ENCODE peak calls at places on chromosomes 12 and 14, in six cellular contexts. One of them, this sample, is unnamed.

GRCh38 chr12:15851919-15852318 is 30.3 kb upstream of the STRAP start:
- DNase-seq in heart right ventricle: no peak
- DNase-seq in Calu3: no peak
- DNase-seq in stimulated activated CD8-positive, alpha-beta memory T cell treated with anti-CD3 and anti-CD28 coated beads, Interleukin-2, amount 100 ng/mL, for 1 hour: no peak
- DNase-seq in GM10248: no peak
- DNase-seq in globus pallidus: no peak
- DNase-seq in this sample: no peak

GRCh38 chr14:72625689-72626088 is 268.2 kb downstream of the DPF3 start:
- DNase-seq in heart right ventricle: no peak
- DNase-seq in globus pallidus: no peak
- DNase-seq in Calu3: no peak
- DNase-seq in stimulated activated CD8-positive, alpha-beta memory T cell treated with anti-CD3 and anti-CD28 coated beads, Interleukin-2, amount 100 ng/mL, for 1 hour: no peak
- DNase-seq in GM10248: no peak
- DNase-seq in this sample: no peak

GRCh38 chr12:95201056-95201670 is 16.1 kb downstream of the FGD6 start:
- DNase-seq in GM10248: no peak
- DNase-seq in Calu3: no peak
- DNase-seq in globus pallidus: no peak
- DNase-seq in stimulated activated CD8-positive, alpha-beta memory T cell treated with anti-CD3 and anti-CD28 coated beads, Interleukin-2, amount 100 ng/mL, for 1 hour: no peak
- DNase-seq in heart right ventricle: no peak
- DNase-seq in this sample: no peak

GRCh38 chr12:49874142-49874897 is 29.4 kb downstream of the FAIM2 start:
- DNase-seq in heart right ventricle: no peak
- DNase-seq in Calu3: no peak
- DNase-seq in stimulated activated CD8-positive, alpha-beta memory T cell treated with anti-CD3 and anti-CD28 coated beads, Interleukin-2, amount 100 ng/mL, for 1 hour: no peak
- DNase-seq in globus pallidus: peak; percentile 78
- DNase-seq in GM10248: no peak
- DNase-seq in this sample: no peak

GRCh38 chr12:121515615-121516014 is 65.2 kb downstream of the KDM2B start:
- DNase-seq in GM10248: no peak
- DNase-seq in globus pallidus: no peak
- DNase-seq in heart right ventricle: no peak
- DNase-seq in Calu3: no peak
- DNase-seq in stimulated activated CD8-positive, alpha-beta memory T cell treated with anti-CD3 and anti-CD28 coated beads, Interleukin-2, amount 100 ng/mL, for 1 hour: no peak
- DNase-seq in this sample: no peak

GRCh38 chr14:77039285-77040058 is 11.0 kb upstream of the IRF2BPL start:
- DNase-seq in GM10248: no peak
- DNase-seq in stimulated activated CD8-positive, alpha-beta memory T cell treated with anti-CD3 and anti-CD28 coated beads, Interleukin-2, amount 100 ng/mL, for 1 hour: no peak
- DNase-seq in heart right ventricle: no peak
- DNase-seq in globus pallidus: peak; percentile 77
- DNase-seq in Calu3: no peak
- DNase-seq in this sample: no peak

GRCh38 chr12:16523570-16524331 is 82.2 kb downstream of the LMO3 start:
- DNase-seq in heart right ventricle: no peak
- DNase-seq in Calu3: no peak
- DNase-seq in GM10248: no peak
- DNase-seq in globus pallidus: no peak
- DNase-seq in stimulated activated CD8-positive, alpha-beta memory T cell treated with anti-CD3 and anti-CD28 coated beads, Interleukin-2, amount 100 ng/mL, for 1 hour: no peak
- DNase-seq in this sample: no peak

GRCh38 chr12:62259311-62259992 is 752 bp upstream of the USP15 start:
- DNase-seq in stimulated activated CD8-positive, alpha-beta memory T cell treated with anti-CD3 and anti-CD28 coated beads, Interleukin-2, amount 100 ng/mL, for 1 hour: no peak
- DNase-seq in GM10248: no peak
- DNase-seq in globus pallidus: no peak
- DNase-seq in Calu3: no peak
- DNase-seq in heart right ventricle: no peak
- DNase-seq in this sample: peak; percentile 53

GRCh38 chr12:101941306-101942000 is 64.1 kb downstream of the DRAM1 start:
- DNase-seq in stimulated activated CD8-positive, alpha-beta memory T cell treated with anti-CD3 and anti-CD28 coated beads, Interleukin-2, amount 100 ng/mL, for 1 hour: no peak
- DNase-seq in GM10248: peak; percentile 55
- DNase-seq in Calu3: no peak
- DNase-seq in globus pallidus: no peak
- DNase-seq in heart right ventricle: no peak
- DNase-seq in this sample: no peak

GRCh38 chr12:115916910-115917668 is 360.4 kb downstream of the MED13L start:
- DNase-seq in globus pallidus: no peak
- DNase-seq in heart right ventricle: peak; percentile 68
- DNase-seq in stimulated activated CD8-positive, alpha-beta memory T cell treated with anti-CD3 and anti-CD28 coated beads, Interleukin-2, amount 100 ng/mL, for 1 hour: peak; percentile 58
- DNase-seq in GM10248: peak; percentile 81
- DNase-seq in Calu3: peak; percentile 91
- DNase-seq in this sample: peak; percentile 38

GRCh38 chr12:48973992-48974673 is 2.6 kb upstream of the WNT10B start:
- DNase-seq in globus pallidus: no peak
- DNase-seq in GM10248: peak; percentile 63
- DNase-seq in heart right ventricle: peak; percentile 65
- DNase-seq in stimulated activated CD8-positive, alpha-beta memory T cell treated with anti-CD3 and anti-CD28 coated beads, Interleukin-2, amount 100 ng/mL, for 1 hour: no peak
- DNase-seq in Calu3: peak; percentile 31
- DNase-seq in this sample: no peak

GRCh38 chr12:49813131-49813530 is 15.1 kb downstream of the NCKAP5L start:
- DNase-seq in stimulated activated CD8-positive, alpha-beta memory T cell treated with anti-CD3 and anti-CD28 coated beads, Interleukin-2, amount 100 ng/mL, for 1 hour: no peak
- DNase-seq in GM10248: no peak
- DNase-seq in globus pallidus: no peak
- DNase-seq in heart right ventricle: no peak
- DNase-seq in Calu3: no peak
- DNase-seq in this sample: no peak

GRCh38 chr12:48454675-48455074 is 17.7 kb upstream of the ANP32D start:
- DNase-seq in globus pallidus: no peak
- DNase-seq in stimulated activated CD8-positive, alpha-beta memory T cell treated with anti-CD3 and anti-CD28 coated beads, Interleukin-2, amount 100 ng/mL, for 1 hour: no peak
- DNase-seq in GM10248: no peak
- DNase-seq in heart right ventricle: no peak
- DNase-seq in Calu3: no peak
- DNase-seq in this sample: no peak

GRCh38 chr12:53413485-53414215 is 10.0 kb upstream of the AMHR2 start:
- DNase-seq in heart right ventricle: no peak
- DNase-seq in globus pallidus: no peak
- DNase-seq in stimulated activated CD8-positive, alpha-beta memory T cell treated with anti-CD3 and anti-CD28 coated beads, Interleukin-2, amount 100 ng/mL, for 1 hour: no peak
- DNase-seq in Calu3: no peak
- DNase-seq in GM10248: peak; percentile 2
- DNase-seq in this sample: no peak

GRCh38 chr12:79555006-79555925 is 135.5 kb downstream of the PAWR start:
- DNase-seq in heart right ventricle: no peak
- DNase-seq in Calu3: peak; percentile 44
- DNase-seq in stimulated activated CD8-positive, alpha-beta memory T cell treated with anti-CD3 and anti-CD28 coated beads, Interleukin-2, amount 100 ng/mL, for 1 hour: no peak
- DNase-seq in globus pallidus: peak; percentile 15
- DNase-seq in GM10248: no peak
- DNase-seq in this sample: peak; percentile 14

GRCh38 chr12:70648831-70649230 is 11.6 kb upstream of the PTPRB start:
- DNase-seq in GM10248: no peak
- DNase-seq in Calu3: no peak
- DNase-seq in globus pallidus: no peak
- DNase-seq in stimulated activated CD8-positive, alpha-beta memory T cell treated with anti-CD3 and anti-CD28 coated beads, Interleukin-2, amount 100 ng/mL, for 1 hour: no peak
- DNase-seq in heart right ventricle: no peak
- DNase-seq in this sample: no peak

GRCh38 chr14:35365130-35366047 is 39.2 kb downstream of the NFKBIA start:
- DNase-seq in heart right ventricle: no peak
- DNase-seq in globus pallidus: no peak
- DNase-seq in GM10248: peak; percentile 69
- DNase-seq in stimulated activated CD8-positive, alpha-beta memory T cell treated with anti-CD3 and anti-CD28 coated beads, Interleukin-2, amount 100 ng/mL, for 1 hour: peak; percentile 41
- DNase-seq in Calu3: peak; percentile 73
- DNase-seq in this sample: no peak

GRCh38 chr12:1552978-1553471 is 41.4 kb downstream of the FBXL14 start:
- DNase-seq in heart right ventricle: no peak
- DNase-seq in stimulated activated CD8-positive, alpha-beta memory T cell treated with anti-CD3 and anti-CD28 coated beads, Interleukin-2, amount 100 ng/mL, for 1 hour: no peak
- DNase-seq in globus pallidus: no peak
- DNase-seq in GM10248: no peak
- DNase-seq in Calu3: no peak
- DNase-seq in this sample: no peak

GRCh38 chr12:91138337-91138905 is 27.1 kb upstream of the LUM start:
- DNase-seq in Calu3: no peak
- DNase-seq in globus pallidus: no peak
- DNase-seq in heart right ventricle: no peak
- DNase-seq in stimulated activated CD8-positive, alpha-beta memory T cell treated with anti-CD3 and anti-CD28 coated beads, Interleukin-2, amount 100 ng/mL, for 1 hour: no peak
- DNase-seq in GM10248: no peak
- DNase-seq in this sample: no peak

GRCh38 chr12:58491296-58491695 is 429.0 kb downstream of the LRIG3 start:
- DNase-seq in heart right ventricle: no peak
- DNase-seq in Calu3: no peak
- DNase-seq in globus pallidus: no peak
- DNase-seq in GM10248: no peak
- DNase-seq in stimulated activated CD8-positive, alpha-beta memory T cell treated with anti-CD3 and anti-CD28 coated beads, Interleukin-2, amount 100 ng/mL, for 1 hour: no peak
- DNase-seq in this sample: no peak

GRCh38 chr14:44759263-44759662 is 202.5 kb downstream of the KLHL28 start:
- DNase-seq in globus pallidus: no peak
- DNase-seq in heart right ventricle: no peak
- DNase-seq in Calu3: no peak
- DNase-seq in GM10248: no peak
- DNase-seq in stimulated activated CD8-positive, alpha-beta memory T cell treated with anti-CD3 and anti-CD28 coated beads, Interleukin-2, amount 100 ng/mL, for 1 hour: no peak
- DNase-seq in this sample: no peak

GRCh38 chr14:22084393-22085281 is 411.0 kb upstream of the OR4E1 start:
- DNase-seq in GM10248: peak; percentile 48
- DNase-seq in globus pallidus: peak; percentile 53
- DNase-seq in Calu3: peak; percentile 20
- DNase-seq in stimulated activated CD8-positive, alpha-beta memory T cell treated with anti-CD3 and anti-CD28 coated beads, Interleukin-2, amount 100 ng/mL, for 1 hour: no peak
- DNase-seq in heart right ventricle: no peak
- DNase-seq in this sample: peak; percentile 82

GRCh38 chr12:82279597-82279996 is 78.6 kb downstream of the CCDC59 start:
- DNase-seq in GM10248: no peak
- DNase-seq in stimulated activated CD8-positive, alpha-beta memory T cell treated with anti-CD3 and anti-CD28 coated beads, Interleukin-2, amount 100 ng/mL, for 1 hour: no peak
- DNase-seq in globus pallidus: no peak
- DNase-seq in Calu3: no peak
- DNase-seq in heart right ventricle: no peak
- DNase-seq in this sample: no peak

GRCh38 chr14:23435540-23436326 is at the start of gene MYH7:
- DNase-seq in stimulated activated CD8-positive, alpha-beta memory T cell treated with anti-CD3 and anti-CD28 coated beads, Interleukin-2, amount 100 ng/mL, for 1 hour: no peak
- DNase-seq in globus pallidus: no peak
- DNase-seq in Calu3: no peak
- DNase-seq in GM10248: no peak
- DNase-seq in heart right ventricle: peak; percentile 64
- DNase-seq in this sample: no peak

GRCh38 chr12:38149395-38150073 is 167.0 kb upstream of the ALG10B start:
- DNase-seq in GM10248: no peak
- DNase-seq in stimulated activated CD8-positive, alpha-beta memory T cell treated with anti-CD3 and anti-CD28 coated beads, Interleukin-2, amount 100 ng/mL, for 1 hour: no peak
- DNase-seq in heart right ventricle: no peak
- DNase-seq in Calu3: peak; percentile 79
- DNase-seq in globus pallidus: no peak
- DNase-seq in this sample: no peak

GRCh38 chr12:121611306-121611705 is 15.0 kb upstream of the ORAI1 start:
- DNase-seq in stimulated activated CD8-positive, alpha-beta memory T cell treated with anti-CD3 and anti-CD28 coated beads, Interleukin-2, amount 100 ng/mL, for 1 hour: no peak
- DNase-seq in heart right ventricle: no peak
- DNase-seq in globus pallidus: no peak
- DNase-seq in Calu3: peak; percentile 35
- DNase-seq in GM10248: no peak
- DNase-seq in this sample: no peak

GRCh38 chr12:65524666-65525065 is 246.2 kb downstream of the MSRB3 start:
- DNase-seq in GM10248: no peak
- DNase-seq in globus pallidus: no peak
- DNase-seq in Calu3: no peak
- DNase-seq in stimulated activated CD8-positive, alpha-beta memory T cell treated with anti-CD3 and anti-CD28 coated beads, Interleukin-2, amount 100 ng/mL, for 1 hour: no peak
- DNase-seq in heart right ventricle: no peak
- DNase-seq in this sample: no peak

This sample was measured in NCI-H2171.